ENCODE peak calls at places on chromosomes 5 and 9, in ten cellular contexts. Z is adrenal gland, X is BE2C, M is ascending aorta, H is astrocyte, G is thyroid gland, Y is Caco-2, L is OCI-LY7, T is ovary, U is Peyer's patch. R is an unnamed sample.

GRCh38 chr5:98464737-98465330 is 308.6 kb upstream of the RGMB start:
- DNase-seq in Z (no peak), X (no peak), M (no peak), H (no peak), G (no peak), Y (no peak), L (peak; percentile 38), T (no peak), U (no peak), R (no peak)

GRCh38 chr5:8943301-8943700 is 602.6 kb downstream of the SEMA5A start:
- DNase-seq in Z (no peak), X (no peak), M (no peak), H (peak; percentile 45), G (no peak), Y (no peak), L (no peak), T (no peak), U (no peak), R (no peak)

GRCh38 chr5:32311404-32312193 is 1.1 kb downstream of the MTMR12 start:
- DNase-seq in Z (no peak), X (no peak), M (no peak), H (no peak), G (no peak), Y (no peak), L (peak; percentile 90), T (no peak), U (no peak), R (no peak)

GRCh38 chr9:104118916-104119315 is 24.8 kb downstream of the SMC2 start:
- DNase-seq in Z (no peak), X (no peak), M (no peak), H (no peak), G (peak; percentile 57), Y (no peak), L (no peak), T (no peak), U (no peak), R (no peak)

GRCh38 chr9:110255064-110255416 is 1.3 kb downstream of the TXN start:
- DNase-seq in Z (no peak), X (no peak), M (no peak), H (no peak), G (no peak), Y (no peak), L (peak; percentile 24), T (no peak), U (no peak), R (no peak)

GRCh38 chr5:93995126-93995621 is 253.8 kb upstream of the POU5F2 start:
- DNase-seq in Z (no peak), X (no peak), M (no peak), H (no peak), G (no peak), Y (no peak), L (no peak), T (no peak), U (no peak), R (no peak)

GRCh38 chr5:147310059-147310704 is 75.4 kb downstream of the STK32A start:
- DNase-seq in Z (peak; percentile 92), X (peak; percentile 58), M (peak; percentile 51), H (peak; percentile 74), G (peak; percentile 89), Y (no peak), L (no peak), T (peak; percentile 16), U (peak; percentile 83), R (peak; percentile 23)

GRCh38 chr9:112180387-112180881 is 5.3 kb upstream of the SUSD1 start:
- DNase-seq in Z (peak; percentile 56), X (no peak), M (no peak), H (peak; percentile 62), G (no peak), Y (peak; percentile 54), L (no peak), T (no peak), U (no peak), R (no peak)

GRCh38 chr9:113558632-113559502 is 95.3 kb downstream of the RGS3 start:
- DNase-seq in Z (peak; percentile 97), X (peak; percentile 79), M (peak; percentile 67), H (peak; percentile 67), G (peak; percentile 83), Y (peak; percentile 24), L (no peak), T (peak; percentile 89), U (peak; percentile 64), R (peak; percentile 90)

GRCh38 chr9:36584626-36585460 is 12.1 kb downstream of the MELK start:
- DNase-seq in Z (no peak), X (no peak), M (no peak), H (peak; percentile 90), G (no peak), Y (peak; percentile 51), L (no peak), T (no peak), U (no peak), R (no peak)

GRCh38 chr9:25904701-25905100 is 226.5 kb upstream of the TUSC1 start:
- DNase-seq in Z (no peak), X (no peak), M (no peak), H (no peak), G (no peak), Y (no peak), L (no peak), T (no peak), U (no peak), R (no peak)

GRCh38 chr5:150904479-150905311 is at the start of gene ZNF300:
- DNase-seq in Z (peak; percentile 75), X (peak; percentile 94), M (peak; percentile 10), H (peak; percentile 95), G (peak; percentile 89), Y (peak; percentile 77), L (no peak), T (peak; percentile 90), U (peak; percentile 88), R (peak; percentile 81)

GRCh38 chr9:31824860-31825259 is 559.6 kb upstream of the ACO1 start:
- DNase-seq in Z (no peak), X (no peak), M (no peak), H (no peak), G (no peak), Y (no peak), L (no peak), T (no peak), U (no peak), R (no peak)

GRCh38 chr5:2534970-2535369 is 216.5 kb downstream of the IRX2 start:
- DNase-seq in Z (no peak), X (no peak), M (no peak), H (no peak), G (no peak), Y (no peak), L (no peak), T (no peak), U (no peak), R (no peak)

GRCh38 chr9:119074017-119074416 is 295.2 kb downstream of the BRINP1 start:
- DNase-seq in Z (no peak), X (no peak), M (no peak), H (no peak), G (no peak), Y (no peak), L (no peak), T (no peak), U (no peak), R (no peak)

GRCh38 chr9:128921881-128922763 is 1.3 kb downstream of the PHYHD1 start:
- DNase-seq in Z (peak; percentile 68), X (peak; percentile 30), M (no peak), H (no peak), G (peak; percentile 75), Y (no peak), L (peak; percentile 86), T (peak; percentile 84), U (no peak), R (peak; percentile 63)
- H3K4me1 ChIP-seq in Z (peaks cover 40% of the 10 kb centered on the region), X (peaks cover 6% of the 10 kb centered on the region), M (peaks cover 21% of the 10 kb centered on the region), H (peaks cover 11% of the 10 kb centered on the region), G (peaks cover 44% of the 10 kb centered on the region), Y (no peaks in the 10 kb centered on the region), L (peaks cover 37% of the 10 kb centered on the region), T (peaks cover 22% of the 10 kb centered on the region), U (no peaks in the 10 kb centered on the region), R (peaks cover 15% of the 10 kb centered on the region)

GRCh38 chr9:126203313-126203712 is 123.3 kb upstream of the MVB12B start:
- DNase-seq in Z (no peak), X (no peak), M (no peak), H (no peak), G (no peak), Y (no peak), L (no peak), T (no peak), U (no peak), R (no peak)
- TF ChIP-seq CTCF in Z (no peak), X (peak; percentile 43), M (no peak), H (no peak), G (no peak), Y (no peak), L (peak; percentile 58), T (no peak), U (no peak), R (no peak)

DNA sequence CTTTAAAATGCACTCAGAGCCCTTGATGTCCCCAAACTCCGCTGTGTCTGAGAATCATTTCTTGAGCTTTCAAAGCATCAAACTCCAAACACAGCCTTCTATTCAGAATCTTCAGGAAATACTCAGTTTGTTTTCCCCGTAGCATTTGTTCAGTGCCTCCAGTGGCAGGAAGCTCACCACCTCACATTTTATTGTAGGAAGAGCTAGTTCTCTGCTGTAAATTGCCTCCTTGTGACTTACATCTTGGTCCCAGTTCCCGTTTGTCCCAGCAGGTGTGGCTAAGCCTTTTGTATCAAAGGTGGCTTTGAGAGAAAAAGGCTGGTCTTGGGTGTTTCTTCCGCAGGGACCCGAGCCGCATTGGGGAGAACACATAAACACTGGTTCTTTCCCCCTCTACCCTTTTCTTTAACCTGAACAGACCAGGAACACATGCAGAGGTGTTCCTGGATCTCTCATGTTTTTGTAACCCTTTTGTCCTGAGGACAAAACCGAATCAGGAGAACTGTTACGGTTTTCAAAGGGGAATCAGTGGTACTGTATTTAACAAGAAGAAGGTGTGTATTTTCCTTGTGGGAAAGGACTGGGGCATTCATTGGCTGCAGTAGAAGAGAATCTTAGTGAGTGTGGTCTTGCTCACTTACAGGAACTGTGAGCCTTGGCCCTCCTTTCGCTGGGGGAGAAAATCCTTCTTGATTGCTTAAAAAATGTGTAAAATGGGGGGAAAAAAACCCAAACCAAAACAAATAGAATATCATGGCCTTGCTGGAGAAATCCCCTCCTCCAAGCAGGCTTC is 1.9 kb downstream of the OSMR start:
- DNase-seq in Z (no peak), X (no peak), M (no peak), H (peak; percentile 64), G (no peak), Y (no peak), L (no peak), T (no peak), U (no peak), R (no peak)
- H3K4me1 ChIP-seq in Z (peaks cover 38% of the 10 kb centered on the region), X (no peaks in the 10 kb centered on the region), M (no peaks in the 10 kb centered on the region), H (peaks cover 8% of the 10 kb centered on the region), G (peaks cover 3% of the 10 kb centered on the region), Y (no peaks in the 10 kb centered on the region), L (no peaks in the 10 kb centered on the region), T (peaks cover 4% of the 10 kb centered on the region), U (no peaks in the 10 kb centered on the region), R (peaks cover 18% of the 10 kb centered on the region)

DNA sequence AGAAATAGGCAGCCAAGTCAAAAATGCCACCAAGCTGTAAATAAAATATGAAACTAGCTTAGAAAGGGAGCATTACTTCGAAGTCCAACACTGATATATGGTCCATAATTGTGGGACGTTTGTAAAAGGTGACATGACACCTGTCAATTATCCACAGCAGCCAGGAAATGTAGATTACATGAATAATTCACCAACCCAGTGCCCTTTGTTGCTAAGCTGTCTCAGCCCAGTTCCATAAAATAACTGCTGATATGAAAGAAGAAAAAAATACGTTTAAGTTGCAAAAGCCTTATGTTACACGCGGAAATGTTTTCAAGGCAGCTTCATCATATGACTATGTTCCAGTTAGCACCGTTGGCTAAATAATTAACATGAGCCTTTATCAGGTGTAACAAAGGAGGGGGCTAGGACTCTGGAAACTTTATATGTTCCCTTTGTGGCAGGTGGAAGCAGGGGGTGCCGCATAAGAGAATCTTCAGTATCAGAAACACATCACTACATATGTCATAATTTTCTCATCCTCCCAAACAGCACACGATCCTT is 39.9 kb upstream of the ZSWIM6 start:
- DNase-seq in Z (no peak), X (no peak), M (no peak), H (no peak), G (no peak), Y (no peak), L (no peak), T (no peak), U (no peak), R (no peak)
- TF ChIP-seq CTCF in Z (no peak), X (no peak), M (no peak), H (no peak), G (no peak), Y (no peak), L (no peak), T (no peak), U (no peak), R (no peak)

R was measured in heart right ventricle.